ENCODE peak calls at places on chromosomes 4 and X, in nine cellular contexts. One of them, this sample, is unnamed.

GRCh38 chr4:20764353-20764752 is 64.1 kb downstream of the PACRGL start:
- DNase-seq in HCT116: no peak
- DNase-seq in A549: no peak
- DNase-seq in vagina: no peak
- DNase-seq in endothelial cell of umbilical vein: no peak
- DNase-seq in IMR-90: peak
- DNase-seq in esophagus squamous epithelium: no peak
- DNase-seq in K562: no peak
- DNase-seq in stomach: no peak
- DNase-seq in this sample: no peak

GRCh38 chr4:125489952-125490690 is 175.4 kb downstream of the FAT4 start:
- DNase-seq in HCT116: no peak
- DNase-seq in A549: no peak
- DNase-seq in vagina: no peak
- DNase-seq in endothelial cell of umbilical vein: no peak
- DNase-seq in IMR-90: no peak
- DNase-seq in esophagus squamous epithelium: no peak
- DNase-seq in K562: no peak
- DNase-seq in stomach: no peak
- DNase-seq in this sample: no peak

GRCh38 chr4:86543560-86544312 is 50.4 kb upstream of the PTPN13 start:
- DNase-seq in HCT116: no peak
- DNase-seq in A549: no peak
- DNase-seq in vagina: no peak
- DNase-seq in endothelial cell of umbilical vein: no peak
- DNase-seq in IMR-90: no peak
- DNase-seq in esophagus squamous epithelium: no peak
- DNase-seq in K562: no peak
- DNase-seq in stomach: no peak
- DNase-seq in this sample: no peak

GRCh38 chr4:174318829-174319764 is 35.4 kb downstream of the CEP44 start:
- DNase-seq in HCT116: peak
- DNase-seq in A549: peak
- DNase-seq in vagina: no peak
- DNase-seq in endothelial cell of umbilical vein: peak
- DNase-seq in IMR-90: peak
- DNase-seq in esophagus squamous epithelium: no peak
- DNase-seq in K562: peak
- DNase-seq in stomach: no peak
- DNase-seq in this sample: no peak

GRCh38 chrX:108795240-108795639 is 58.9 kb upstream of the IRS4 start:
- DNase-seq in HCT116: no peak
- DNase-seq in A549: no peak
- DNase-seq in vagina: no peak
- DNase-seq in endothelial cell of umbilical vein: no peak
- DNase-seq in IMR-90: no peak
- DNase-seq in esophagus squamous epithelium: no peak
- DNase-seq in K562: no peak
- DNase-seq in stomach: no peak
- DNase-seq in this sample: no peak

GRCh38 chr4:69689530-69690111 is 36.6 kb upstream of the UGT2A1 start:
- DNase-seq in HCT116: peak
- DNase-seq in A549: peak
- DNase-seq in vagina: no peak
- DNase-seq in endothelial cell of umbilical vein: peak
- DNase-seq in IMR-90: peak
- DNase-seq in esophagus squamous epithelium: no peak
- DNase-seq in K562: peak
- DNase-seq in stomach: no peak
- DNase-seq in this sample: no peak

GRCh38 chr4:15149234-15149841 is 147.1 kb downstream of the CPEB2 start:
- DNase-seq in HCT116: no peak
- DNase-seq in A549: no peak
- DNase-seq in vagina: no peak
- DNase-seq in endothelial cell of umbilical vein: no peak
- DNase-seq in IMR-90: peak
- DNase-seq in esophagus squamous epithelium: no peak
- DNase-seq in K562: no peak
- DNase-seq in stomach: no peak
- DNase-seq in this sample: no peak

GRCh38 chr4:67687639-67688038 is 13.3 kb downstream of the UBA6 start:
- DNase-seq in HCT116: no peak
- DNase-seq in A549: no peak
- DNase-seq in vagina: no peak
- DNase-seq in endothelial cell of umbilical vein: no peak
- DNase-seq in IMR-90: peak
- DNase-seq in esophagus squamous epithelium: no peak
- DNase-seq in K562: no peak
- DNase-seq in stomach: no peak
- DNase-seq in this sample: no peak

GRCh38 chr4:7351014-7351413 is 83.7 kb downstream of the PSAPL1 start:
- DNase-seq in HCT116: no peak
- DNase-seq in A549: no peak
- DNase-seq in vagina: no peak
- DNase-seq in endothelial cell of umbilical vein: no peak
- DNase-seq in IMR-90: no peak
- DNase-seq in esophagus squamous epithelium: no peak
- DNase-seq in K562: no peak
- DNase-seq in stomach: no peak
- DNase-seq in this sample: no peak

GRCh38 chr4:74096265-74096980 is 2.6 kb downstream of the CXCL2 start:
- DNase-seq in HCT116: no peak
- DNase-seq in A549: peak
- DNase-seq in vagina: no peak
- DNase-seq in endothelial cell of umbilical vein: peak
- DNase-seq in IMR-90: no peak
- DNase-seq in esophagus squamous epithelium: no peak
- DNase-seq in K562: no peak
- DNase-seq in stomach: peak
- DNase-seq in this sample: no peak

GRCh38 chr4:182023469-182023868 is 219.7 kb upstream of the TENM3 start:
- DNase-seq in HCT116: no peak
- DNase-seq in A549: no peak
- DNase-seq in vagina: no peak
- DNase-seq in endothelial cell of umbilical vein: no peak
- DNase-seq in IMR-90: no peak
- DNase-seq in esophagus squamous epithelium: no peak
- DNase-seq in K562: no peak
- DNase-seq in stomach: no peak
- DNase-seq in this sample: no peak

GRCh38 chr4:71095141-71095939 is 101.9 kb downstream of the DCK start:
- DNase-seq in HCT116: no peak
- DNase-seq in A549: no peak
- DNase-seq in vagina: no peak
- DNase-seq in endothelial cell of umbilical vein: no peak
- DNase-seq in IMR-90: no peak
- DNase-seq in esophagus squamous epithelium: no peak
- DNase-seq in K562: no peak
- DNase-seq in stomach: no peak
- DNase-seq in this sample: no peak

GRCh38 chr4:70277121-70277520 is 34.7 kb downstream of the CSN3 start:
- DNase-seq in HCT116: no peak
- DNase-seq in A549: no peak
- DNase-seq in vagina: no peak
- DNase-seq in endothelial cell of umbilical vein: no peak
- DNase-seq in IMR-90: no peak
- DNase-seq in esophagus squamous epithelium: no peak
- DNase-seq in K562: no peak
- DNase-seq in stomach: no peak
- DNase-seq in this sample: no peak

GRCh38 chr4:24322517-24322916 is 261.8 kb downstream of the DHX15 start:
- DNase-seq in HCT116: no peak
- DNase-seq in A549: no peak
- DNase-seq in vagina: no peak
- DNase-seq in endothelial cell of umbilical vein: no peak
- DNase-seq in IMR-90: peak
- DNase-seq in esophagus squamous epithelium: no peak
- DNase-seq in K562: no peak
- DNase-seq in stomach: no peak
- DNase-seq in this sample: no peak

DNA sequence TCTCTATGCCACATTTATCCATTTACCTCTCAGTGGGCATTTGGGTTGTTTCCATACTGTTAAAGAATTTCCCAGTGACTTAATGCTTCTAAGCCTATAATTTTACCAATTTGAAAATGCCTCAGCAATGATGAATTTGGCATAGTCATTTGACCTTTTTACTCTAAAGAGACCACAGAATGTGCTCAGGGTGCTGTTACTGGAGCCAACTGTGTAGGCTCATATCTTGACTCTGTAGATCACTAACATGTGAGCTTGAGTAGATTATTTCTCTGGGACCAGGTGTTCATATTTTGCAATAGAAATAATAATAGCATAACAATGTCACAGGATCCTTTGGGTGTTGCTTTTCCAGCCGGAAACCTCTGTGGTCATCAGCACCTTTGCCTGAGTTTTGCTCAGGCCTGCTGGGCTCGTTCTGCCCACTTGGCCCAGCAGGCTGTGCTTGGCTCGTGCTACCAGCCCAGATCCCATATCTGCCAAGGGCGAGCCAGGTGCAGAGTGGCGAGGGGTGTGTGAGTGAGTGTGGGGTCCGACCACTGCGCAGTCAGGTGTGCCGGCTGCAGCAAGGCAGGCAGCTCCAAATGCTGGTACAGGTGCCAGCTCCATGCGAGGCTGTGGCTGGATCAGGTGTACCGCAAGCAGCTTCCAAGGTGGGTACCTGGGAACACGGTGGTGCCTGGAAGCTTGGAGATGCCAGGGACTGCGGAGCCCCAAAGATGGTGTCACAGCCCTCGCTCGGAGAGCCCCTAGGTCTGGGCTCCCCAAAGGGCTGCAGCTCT is 70.6 kb upstream of the ANK2 start:
- DNase-seq in HCT116: no peak
- DNase-seq in A549: no peak
- DNase-seq in vagina: no peak
- DNase-seq in endothelial cell of umbilical vein: no peak
- DNase-seq in IMR-90: peak
- DNase-seq in esophagus squamous epithelium: no peak
- DNase-seq in K562: no peak
- DNase-seq in stomach: no peak
- DNase-seq in this sample: no peak
- TF ChIP-seq CTCF in HCT116: no peak
- TF ChIP-seq CTCF in A549: no peak
- TF ChIP-seq CTCF in vagina: no peak
- TF ChIP-seq CTCF in endothelial cell of umbilical vein: no peak
- TF ChIP-seq CTCF in IMR-90: no peak
- TF ChIP-seq CTCF in esophagus squamous epithelium: no peak
- TF ChIP-seq CTCF in K562: no peak
- TF ChIP-seq CTCF in stomach: no peak
- TF ChIP-seq CTCF in this sample: no peak

DNA sequence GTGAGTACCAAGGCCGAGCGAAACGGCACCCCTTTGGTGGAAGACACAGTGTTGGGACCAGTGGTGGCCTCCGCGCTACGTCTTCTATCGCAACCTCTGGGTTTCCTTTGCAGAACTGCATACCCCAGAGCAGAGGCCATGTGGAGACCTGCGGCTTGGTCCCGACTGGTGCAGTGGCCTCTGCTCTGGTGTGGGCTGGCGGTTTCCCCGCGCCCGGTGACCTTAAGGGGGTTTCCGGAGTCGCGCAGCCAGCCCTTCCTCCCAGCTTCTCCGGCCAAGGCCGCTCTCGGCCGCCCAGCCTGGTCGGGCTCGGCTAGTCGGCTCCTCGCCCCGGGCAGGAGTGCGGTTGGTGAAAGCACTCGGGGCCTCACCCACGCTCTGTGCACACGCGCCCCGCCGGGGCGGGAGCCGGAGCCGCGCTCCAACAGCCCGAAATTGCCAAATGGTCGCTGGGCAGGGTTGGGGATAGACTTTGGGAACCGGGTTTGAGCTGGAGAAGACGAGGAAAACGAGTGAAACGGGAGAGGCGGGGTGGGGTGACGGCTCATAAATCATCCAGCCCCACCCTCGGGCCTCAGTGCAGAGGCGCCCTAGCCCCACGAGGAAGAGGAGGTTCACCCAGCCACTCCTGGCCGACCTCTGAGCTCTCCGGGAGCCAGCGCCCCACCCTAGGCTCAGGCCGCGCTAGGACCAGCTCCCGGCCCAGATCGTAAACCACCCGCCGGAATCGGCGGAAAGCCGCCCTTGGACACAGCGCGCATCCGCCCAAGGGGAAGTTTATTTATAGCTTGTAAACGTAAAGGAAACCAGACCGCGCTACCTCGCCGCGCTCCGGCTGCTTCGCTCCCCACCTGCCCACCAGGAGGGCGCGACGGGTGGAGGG is 84.7 kb downstream of the BCOR start:
- DNase-seq in HCT116: no peak
- DNase-seq in A549: peak
- DNase-seq in vagina: no peak
- DNase-seq in endothelial cell of umbilical vein: peak
- DNase-seq in IMR-90: peak
- DNase-seq in esophagus squamous epithelium: no peak
- DNase-seq in K562: peak
- DNase-seq in stomach: peak
- DNase-seq in this sample: peak
- TF ChIP-seq POLR2A in HCT116: no peak
- TF ChIP-seq POLR2A in A549: peak
- TF ChIP-seq POLR2A in vagina: no peak
- TF ChIP-seq POLR2A in endothelial cell of umbilical vein: no peak
- TF ChIP-seq POLR2A in IMR-90: no peak
- TF ChIP-seq POLR2A in esophagus squamous epithelium: no peak
- TF ChIP-seq POLR2A in K562: peak
- TF ChIP-seq POLR2A in stomach: no peak
- TF ChIP-seq POLR2A in this sample: no peak

GRCh38 chr4:186807809-186808634 is 84.4 kb upstream of the FAT1 start:
- DNase-seq in HCT116: no peak
- DNase-seq in A549: no peak
- DNase-seq in vagina: no peak
- DNase-seq in endothelial cell of umbilical vein: no peak
- DNase-seq in IMR-90: no peak
- DNase-seq in esophagus squamous epithelium: no peak
- DNase-seq in K562: no peak
- DNase-seq in stomach: no peak
- DNase-seq in this sample: no peak
- H3K4me3 ChIP-seq in HCT116: peak
- H3K4me3 ChIP-seq in A549: no peak
- H3K4me3 ChIP-seq in vagina: no peak
- H3K4me3 ChIP-seq in endothelial cell of umbilical vein: no peak
- H3K4me3 ChIP-seq in IMR-90: no peak
- H3K4me3 ChIP-seq in esophagus squamous epithelium: no peak
- H3K4me3 ChIP-seq in K562: no peak
- H3K4me3 ChIP-seq in stomach: no peak
- H3K4me3 ChIP-seq in this sample: no peak

DNA sequence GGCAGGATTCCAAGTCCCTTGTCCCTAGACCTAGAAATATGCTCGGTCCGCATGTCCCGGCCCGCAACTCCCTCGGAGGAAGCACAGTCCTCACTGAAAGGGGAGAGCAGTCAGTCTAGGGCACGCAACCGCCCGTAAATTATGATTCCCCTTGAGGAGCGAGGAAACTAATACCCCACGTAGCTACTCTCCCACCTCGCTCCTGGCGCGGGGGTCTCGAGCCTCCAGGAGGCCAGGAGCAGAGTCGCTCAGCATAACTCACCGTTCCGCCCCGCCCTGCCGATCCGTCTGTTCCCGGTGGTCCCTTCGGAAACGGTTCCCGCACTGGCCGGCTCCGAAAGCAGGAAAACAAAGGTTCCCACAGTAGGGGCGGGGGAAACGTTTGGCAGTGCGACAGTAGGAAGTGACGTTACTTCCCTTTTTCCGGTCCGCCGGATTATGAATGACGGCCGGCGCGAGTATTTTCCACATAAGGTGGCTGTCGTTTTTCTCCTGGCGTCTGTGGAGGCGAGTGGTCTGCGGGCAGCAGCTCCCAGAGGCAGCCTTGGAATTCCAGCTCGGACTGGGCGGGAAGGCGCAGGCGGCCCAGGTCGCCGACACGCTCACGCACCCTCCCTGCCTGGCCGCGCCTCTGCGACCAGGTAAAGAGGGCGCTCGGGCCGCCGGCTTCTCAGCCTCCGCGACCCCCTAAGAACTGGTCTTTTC is at the start of the genes GSTCD and INTS12:
- DNase-seq in HCT116: peak
- DNase-seq in A549: peak
- DNase-seq in vagina: peak
- DNase-seq in endothelial cell of umbilical vein: peak
- DNase-seq in IMR-90: peak
- DNase-seq in esophagus squamous epithelium: peak
- DNase-seq in K562: peak
- DNase-seq in stomach: peak
- DNase-seq in this sample: peak
- TF ChIP-seq CTCF in HCT116: no peak
- TF ChIP-seq CTCF in A549: no peak
- TF ChIP-seq CTCF in vagina: no peak
- TF ChIP-seq CTCF in endothelial cell of umbilical vein: peak
- TF ChIP-seq CTCF in IMR-90: no peak
- TF ChIP-seq CTCF in esophagus squamous epithelium: no peak
- TF ChIP-seq CTCF in K562: no peak
- TF ChIP-seq CTCF in stomach: no peak
- TF ChIP-seq CTCF in this sample: no peak

This sample was measured in lower leg skin.